ENCODE peak calls at places on chromosomes 12 and 14, in six cellular contexts. Y is suprapubic skin, Q is spleen, J is A549, Z is ovary, C is testis. T is an unnamed sample.

GRCh38 chr14:95679995-95680735 is 6.1 kb upstream of the TCL1B start:
- DNase-seq in J (peak), Z (no peak), C (no peak), Y (peak), Q (no peak), T (peak)

GRCh38 chr14:31934767-31935266 is 142.3 kb upstream of the ARHGAP5 start:
- DNase-seq in Q (no peak), J (peak), Z (peak), Y (no peak), C (peak), T (peak)

GRCh38 chr14:32761381-32761968 is 177.2 kb upstream of the NPAS3 start:
- DNase-seq in Y (no peak), C (no peak), Q (no peak), Z (no peak), J (no peak), T (no peak)

GRCh38 chr12:57614178-57614947 is 3.1 kb downstream of the ARHGEF25 start:
- DNase-seq in J (peak), Y (peak), Z (no peak), Q (no peak), C (peak), T (no peak)

GRCh38 chr12:123043536-123044001 is 63.1 kb downstream of the ARL6IP4 start:
- DNase-seq in Q (peak), C (peak), Z (peak), J (peak), Y (no peak), T (peak)

GRCh38 chr12:37672655-37673260 is 643.8 kb upstream of the ALG10B start:
- DNase-seq in Q (no peak), Z (no peak), C (no peak), Y (no peak), J (peak), T (no peak)

GRCh38 chr14:101444116-101444515 is 117.2 kb upstream of the DIO3 start:
- DNase-seq in C (no peak), Z (no peak), Q (no peak), Y (no peak), J (peak), T (no peak)

GRCh38 chr12:59087077-59087673 is 166.9 kb upstream of the LRIG3 start:
- DNase-seq in Y (no peak), Z (no peak), Q (no peak), J (no peak), C (no peak), T (peak)

GRCh38 chr12:46702581-46703344 is 123.0 kb downstream of the SLC38A4 start:
- DNase-seq in Z (no peak), Y (no peak), Q (no peak), J (no peak), C (no peak), T (no peak)

GRCh38 chr12:89040146-89040964 is 311.9 kb downstream of the DUSP6 start:
- DNase-seq in Y (no peak), C (no peak), Q (peak), Z (no peak), J (no peak), T (no peak)

GRCh38 chr14:90056821-90057220 is 5.0 kb upstream of the KCNK13 start:
- DNase-seq in Q (no peak), C (no peak), Z (no peak), J (no peak), Y (no peak), T (no peak)

GRCh38 chr12:77122236-77122635 is 56.9 kb upstream of the E2F7 start:
- DNase-seq in Z (no peak), Y (no peak), Q (no peak), J (peak), C (no peak), T (peak)

GRCh38 chr12:29238822-29239291 is 89.8 kb downstream of the FAR2 start:
- DNase-seq in J (no peak), Z (no peak), C (no peak), Q (no peak), Y (no peak), T (no peak)

GRCh38 chr12:15522574-15523187 is 200.4 kb downstream of the PTPRO start:
- DNase-seq in C (no peak), Q (no peak), Y (no peak), Z (no peak), J (peak), T (no peak)

GRCh38 chr14:68888025-68888850 is 90.9 kb downstream of the ACTN1 start:
- DNase-seq in Y (no peak), C (no peak), Z (no peak), Q (no peak), J (no peak), T (peak)

GRCh38 chr12:49288412-49288853 is 6.5 kb upstream of the PRPH start:
- DNase-seq in Y (no peak), C (peak), Z (peak), J (peak), Q (peak), T (peak)

GRCh38 chr14:25803419-25804018 is 753.6 kb upstream of the STXBP6 start:
- DNase-seq in Z (no peak), J (no peak), Q (no peak), C (no peak), Y (no peak), T (no peak)

GRCh38 chr12:22683131-22683530 is 58.2 kb downstream of the ETNK1 start:
- DNase-seq in Y (no peak), Z (no peak), J (no peak), C (peak), Q (no peak), T (no peak)
- TF ChIP-seq POLR2A in Y (no peak), Z (no peak), J (no peak), C (no peak), Q (no peak), T (no peak)

DNA sequence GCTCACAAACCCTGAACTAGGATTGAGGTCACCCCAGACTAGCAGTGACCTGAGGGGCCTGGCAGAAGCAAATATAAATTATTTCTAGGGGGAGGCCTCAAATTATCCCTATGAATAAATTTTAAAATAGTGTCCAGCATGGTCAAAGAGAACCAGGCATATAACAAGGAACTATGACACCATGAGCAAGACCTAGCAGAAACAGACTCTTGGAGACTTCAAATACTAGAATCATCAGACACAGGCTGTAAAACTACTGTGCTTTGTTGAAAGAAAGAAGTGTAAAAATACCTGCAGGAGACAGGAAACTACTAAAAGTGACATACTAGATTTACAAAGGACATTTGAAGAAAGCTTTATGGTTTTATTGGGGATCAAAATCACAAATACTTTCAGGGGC is 3.2 kb upstream of the BCL7A start:
- DNase-seq in C (no peak), J (no peak), Y (no peak), Z (no peak), Q (no peak), T (no peak)
- H3K27ac ChIP-seq in C (no peak), J (no peak), Y (no peak), Z (no peak), Q (no peak), T (no peak)

GRCh38 chr14:60091550-60092511 is at the start of gene PCNX4:
- DNase-seq in Y (peak), Q (peak), Z (peak), C (peak), J (peak), T (peak)
- TF ChIP-seq POLR2A in Y (peak), Q (peak), Z (peak), C (peak), J (peak), T (peak)

DNA sequence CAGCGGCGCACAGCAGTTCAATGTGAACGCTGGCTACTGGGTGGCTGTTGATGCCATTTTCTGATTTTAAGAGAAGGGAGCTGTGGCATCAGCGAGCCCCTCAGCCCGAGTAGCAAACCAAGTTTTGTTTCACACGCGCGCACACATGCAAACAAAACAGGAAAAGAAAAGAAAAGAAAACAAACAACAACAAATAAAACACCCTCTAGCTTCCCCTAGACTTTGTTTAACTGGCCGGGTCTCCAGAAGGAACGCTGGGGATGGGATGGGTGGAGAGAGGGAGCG is 540 bp downstream of the PAX9 start:
- DNase-seq in Y (no peak), Z (no peak), Q (no peak), C (no peak), J (no peak), T (no peak)
- H3K27ac ChIP-seq in Y (no peak), Z (no peak), Q (no peak), C (no peak), J (peak), T (no peak)

DNA sequence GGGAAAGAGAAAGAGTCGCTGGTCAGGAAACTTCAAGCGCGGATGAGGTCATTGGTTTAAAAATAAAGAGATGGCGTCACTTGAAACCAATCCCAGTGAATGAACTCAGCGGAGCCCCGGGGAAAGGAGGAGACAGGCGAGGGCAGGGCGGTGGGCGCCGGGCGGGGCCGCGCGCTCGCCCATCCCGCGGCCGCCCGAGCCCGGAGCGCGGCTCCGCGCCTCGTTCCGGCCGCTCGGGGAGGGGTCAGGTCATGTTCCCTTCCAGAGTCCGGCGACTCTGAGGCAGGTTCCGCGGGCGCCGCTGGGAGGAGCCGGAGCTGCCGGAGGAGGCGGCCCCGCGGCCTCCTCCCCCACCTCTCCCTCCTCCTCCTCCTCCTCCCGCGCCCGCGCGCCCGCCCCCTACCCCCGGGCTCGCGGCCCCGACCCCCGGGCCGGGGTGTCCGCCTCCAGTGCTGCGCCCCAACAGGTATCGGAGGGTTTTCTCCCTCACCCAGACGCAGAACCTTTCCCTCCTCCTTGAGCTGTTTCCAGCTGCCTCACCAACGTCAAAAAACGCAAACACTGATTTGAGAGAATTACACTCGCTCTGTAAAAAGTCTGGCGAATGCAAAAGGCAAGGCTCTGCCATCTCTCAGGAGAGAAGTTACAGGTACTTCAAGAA is at the start of gene DUSP16:
- DNase-seq in Z (peak), J (peak), Q (peak), Y (peak), C (peak), T (peak)
- TF ChIP-seq POLR2A in Z (peak), J (peak), Q (no peak), Y (peak), C (no peak), T (peak)

DNA sequence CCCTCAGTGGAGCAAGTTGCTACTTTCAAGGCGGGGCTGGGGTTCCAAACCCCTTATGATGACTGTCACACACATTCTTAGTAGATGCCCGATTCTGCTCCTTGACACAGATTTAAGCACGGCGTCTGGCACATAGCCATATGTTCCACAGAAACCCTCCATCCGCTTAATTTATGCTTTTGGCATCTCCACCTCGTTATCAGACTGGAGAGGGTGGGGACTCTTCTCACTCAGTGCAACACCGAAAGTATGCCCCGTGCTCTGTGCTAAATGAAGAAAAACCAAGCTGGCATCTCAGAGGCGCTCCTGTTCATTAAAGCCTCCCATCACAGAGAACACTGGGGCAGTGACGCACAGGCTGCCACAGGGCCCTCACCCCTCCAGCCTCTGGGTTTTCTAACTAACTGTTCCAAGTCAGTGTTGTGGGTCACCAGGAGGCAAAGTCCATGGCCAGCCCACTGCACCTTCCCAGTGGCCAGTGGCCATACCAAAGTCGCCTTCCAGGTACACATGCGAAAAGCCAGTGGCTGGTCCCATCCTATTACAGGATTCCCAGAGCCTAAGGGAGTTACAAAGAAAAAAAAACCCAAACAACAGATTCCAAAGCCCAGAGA is 27.3 kb downstream of the CCDC88C start:
- DNase-seq in Z (no peak), Y (no peak), Q (no peak), J (no peak), C (no peak), T (no peak)
- H3K27ac ChIP-seq in Z (no peak), Y (no peak), Q (no peak), J (no peak), C (no peak), T (no peak)